ENCODE peak calls at places on chromosomes 1 and 21, in seven cellular contexts. C is H1, Y is breast epithelium, L is thyroid gland, K is esophagus squamous epithelium, E is A549, P is IMR-90. B is an unnamed sample.

GRCh38 chr1:155104605-155105534 is 22.8 kb upstream of the EFNA1 start:
- DNase-seq in K (no peak), L (no peak), E (no peak), C (no peak), Y (no peak), P (no peak), B (no peak)

GRCh38 chr1:183806650-183807049 is 1.7 kb downstream of the RGL1 start:
- DNase-seq in K (no peak), Y (no peak), P (no peak), E (no peak), C (no peak), L (no peak), B (no peak)

GRCh38 chr1:31764307-31765040 is at the start of gene ADGRB2:
- DNase-seq in L (peak; percentile 29), Y (no peak), E (peak; percentile 35), P (no peak), C (no peak), K (no peak), B (no peak)

GRCh38 chr1:172815740-172816139 is 156.8 kb downstream of the FASLG start:
- DNase-seq in C (no peak), E (no peak), L (no peak), Y (no peak), P (peak; percentile 6), K (no peak), B (no peak)

GRCh38 chr1:44108241-44108640 is 10.4 kb upstream of the KLF17 start:
- DNase-seq in C (no peak), K (no peak), E (no peak), Y (no peak), L (no peak), P (peak; percentile 67), B (no peak)

GRCh38 chr1:56017336-56017735 is 562.0 kb downstream of the PLPP3 start:
- DNase-seq in Y (no peak), C (no peak), L (no peak), K (no peak), P (peak; percentile 62), E (no peak), B (no peak)

GRCh38 chr1:205458777-205459566 is 3.1 kb upstream of the BLACAT1 start:
- DNase-seq in Y (no peak), E (peak; percentile 43), C (no peak), P (peak; percentile 58), K (no peak), L (no peak), B (no peak)

GRCh38 chr21:31731112-31731801 is 661 bp downstream of the SCAF4 start:
- DNase-seq in P (no peak), Y (peak; percentile 57), E (no peak), K (no peak), L (peak; percentile 36), C (no peak), B (peak; percentile 36)

GRCh38 chr21:43767980-43768867 is 7.9 kb downstream of the CSTB start:
- DNase-seq in K (no peak), P (peak; percentile 75), L (peak; percentile 79), C (no peak), Y (no peak), E (peak; percentile 89), B (no peak)

GRCh38 chr1:212236664-212237220 is 48.5 kb upstream of the PPP2R5A start:
- DNase-seq in C (no peak), P (no peak), L (no peak), Y (no peak), K (no peak), E (no peak), B (no peak)

GRCh38 chr1:212238552-212238951 is 46.7 kb upstream of the PPP2R5A start:
- DNase-seq in P (no peak), K (no peak), C (no peak), E (no peak), L (peak; percentile 82), Y (peak; percentile 55), B (peak; percentile 17)

GRCh38 chr1:212235848-212236247 is 49.4 kb upstream of the PPP2R5A start:
- DNase-seq in Y (no peak), E (no peak), C (no peak), K (no peak), L (no peak), P (no peak), B (no peak)

GRCh38 chr1:212234431-212235298 is 50.5 kb upstream of the PPP2R5A start:
- DNase-seq in K (peak; percentile 4), P (peak; percentile 98), L (peak; percentile 76), C (no peak), Y (no peak), E (peak; percentile 77), B (peak; percentile 75)

DNA sequence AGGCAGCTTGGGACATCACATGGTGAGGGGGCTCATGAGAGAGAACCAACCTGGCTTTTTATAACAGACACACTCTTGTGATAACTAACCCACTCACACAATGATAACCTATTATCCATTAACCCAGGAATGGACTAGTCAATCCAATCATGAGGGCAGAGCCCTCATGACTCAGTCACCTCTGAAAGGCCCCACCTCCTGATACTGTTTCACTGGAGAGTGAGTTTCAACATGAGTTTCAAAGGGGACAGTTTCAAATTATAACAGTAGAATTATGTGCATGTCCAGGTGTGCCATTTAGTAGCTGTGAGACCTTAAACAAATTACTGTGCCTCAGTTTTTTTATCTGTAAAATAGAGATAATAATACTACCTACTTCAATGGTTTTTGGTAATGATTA is 47.6 kb upstream of the PPP2R5A start:
- DNase-seq in E (peak; percentile 22), K (no peak), C (no peak), L (no peak), Y (no peak), P (no peak), B (no peak)
- TF ChIP-seq POLR2A in E (no peak), K (no peak), C (no peak), L (no peak), Y (no peak), P (no peak), B (no peak)

GRCh38 chr1:9456833-9457232 is 82.4 kb upstream of the SLC25A33 start:
- DNase-seq in K (no peak), E (no peak), L (no peak), C (no peak), Y (no peak), P (no peak), B (no peak)
- H3K4me3 ChIP-seq in K (no peak overlapping the region), E (no peak overlapping the region), L (no peak overlapping the region), C (no peak overlapping the region), Y (no peak overlapping the region), P (no peak overlapping the region), B (no peak overlapping the region)

GRCh38 chr21:45329261-45330074 is 41.8 kb upstream of the POFUT2 start:
- DNase-seq in C (no peak), P (no peak), Y (no peak), K (no peak), E (peak; percentile 85), L (peak; percentile 90), B (no peak)

GRCh38 chr21:45327458-45328197 is 39.9 kb upstream of the POFUT2 start:
- DNase-seq in Y (no peak), P (no peak), C (no peak), K (no peak), E (no peak), L (no peak), B (no peak)

GRCh38 chr21:45330075-45330781 is 42.5 kb upstream of the POFUT2 start:
- DNase-seq in E (peak; percentile 93), P (peak; percentile 88), K (no peak), L (peak; percentile 95), C (peak; percentile 58), Y (no peak), B (peak; percentile 59)

GRCh38 chr21:45326834-45327457 is 39.3 kb upstream of the POFUT2 start:
- DNase-seq in K (no peak), L (no peak), C (no peak), E (no peak), Y (no peak), P (no peak), B (no peak)

DNA sequence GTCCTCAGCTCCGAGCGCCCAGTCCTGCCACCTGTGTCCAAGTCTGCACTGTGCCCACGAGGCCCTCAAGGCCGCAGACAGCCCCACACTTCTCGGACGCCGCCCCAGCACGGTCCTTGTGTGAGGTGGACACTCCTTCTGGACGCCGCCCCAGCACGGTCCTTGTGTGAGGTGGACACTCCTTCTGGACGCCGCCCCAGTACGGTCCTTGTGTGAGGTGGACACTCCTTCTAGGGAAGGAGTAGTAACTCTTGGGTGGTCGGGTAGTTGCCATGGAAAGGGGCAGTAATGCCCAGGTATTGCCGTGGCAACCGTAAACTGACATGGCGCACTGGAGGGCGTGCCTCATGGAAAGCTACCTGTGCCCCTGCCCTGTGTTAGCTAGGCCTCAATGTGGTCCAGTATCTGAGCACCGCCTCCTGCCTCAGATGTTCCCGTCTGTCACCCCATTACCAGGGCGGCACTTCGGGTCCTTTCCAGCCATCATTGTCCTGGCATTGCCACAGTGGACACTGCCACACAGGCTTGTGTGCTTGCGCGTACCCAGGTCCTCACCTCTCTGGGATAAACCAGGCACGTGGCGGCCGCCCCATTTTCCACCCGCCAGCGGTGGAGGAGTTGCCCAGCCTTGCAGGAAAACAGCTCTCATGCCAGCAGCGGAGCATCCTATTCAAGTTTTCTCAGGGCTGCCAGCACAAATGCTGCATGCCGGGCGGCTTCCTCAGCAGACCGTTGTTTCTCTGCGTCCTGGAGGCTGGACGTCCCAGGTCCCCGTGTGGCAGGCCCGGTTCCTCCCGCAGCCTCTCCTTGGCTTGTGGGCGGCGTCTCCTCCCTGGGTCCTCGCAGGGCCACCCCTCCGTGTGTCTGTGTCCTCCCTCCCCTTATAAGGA is 40.7 kb upstream of the POFUT2 start:
- DNase-seq in L (peak; percentile 84), E (no peak), P (no peak), Y (no peak), C (no peak), K (no peak), B (no peak)
- H3K4me1 ChIP-seq in L (peaks cover 50% of the 10 kb centered on the region), E (peaks cover 87% of the 10 kb centered on the region), P (peaks cover 42% of the 10 kb centered on the region), Y (no peaks in the 10 kb centered on the region), C (peaks cover 14% of the 10 kb centered on the region), K (peaks cover 65% of the 10 kb centered on the region), B (peaks cover 25% of the 10 kb centered on the region)

GRCh38 chr1:6601865-6602668 is 602 bp downstream of the KLHL21 start:
- DNase-seq in K (no peak), P (peak; percentile 59), E (no peak), C (no peak), L (peak; percentile 57), Y (no peak), B (peak; percentile 57)

GRCh38 chr1:6603424-6603850 is 768 bp upstream of the KLHL21 start:
- DNase-seq in Y (no peak), E (no peak), L (no peak), P (peak; percentile 79), C (no peak), K (no peak), B (peak; percentile 71)

GRCh38 chr1:6601049-6601864 is 1.4 kb downstream of the KLHL21 start:
- DNase-seq in C (no peak), Y (peak; percentile 78), P (peak; percentile 97), K (peak; percentile 71), L (peak; percentile 87), E (peak; percentile 82), B (peak; percentile 76)

GRCh38 chr1:6603851-6604558 is 1.3 kb upstream of the KLHL21 start:
- DNase-seq in L (peak; percentile 74), C (peak; percentile 78), Y (peak; percentile 71), K (no peak), P (peak; percentile 86), E (no peak), B (peak; percentile 80)

DNA sequence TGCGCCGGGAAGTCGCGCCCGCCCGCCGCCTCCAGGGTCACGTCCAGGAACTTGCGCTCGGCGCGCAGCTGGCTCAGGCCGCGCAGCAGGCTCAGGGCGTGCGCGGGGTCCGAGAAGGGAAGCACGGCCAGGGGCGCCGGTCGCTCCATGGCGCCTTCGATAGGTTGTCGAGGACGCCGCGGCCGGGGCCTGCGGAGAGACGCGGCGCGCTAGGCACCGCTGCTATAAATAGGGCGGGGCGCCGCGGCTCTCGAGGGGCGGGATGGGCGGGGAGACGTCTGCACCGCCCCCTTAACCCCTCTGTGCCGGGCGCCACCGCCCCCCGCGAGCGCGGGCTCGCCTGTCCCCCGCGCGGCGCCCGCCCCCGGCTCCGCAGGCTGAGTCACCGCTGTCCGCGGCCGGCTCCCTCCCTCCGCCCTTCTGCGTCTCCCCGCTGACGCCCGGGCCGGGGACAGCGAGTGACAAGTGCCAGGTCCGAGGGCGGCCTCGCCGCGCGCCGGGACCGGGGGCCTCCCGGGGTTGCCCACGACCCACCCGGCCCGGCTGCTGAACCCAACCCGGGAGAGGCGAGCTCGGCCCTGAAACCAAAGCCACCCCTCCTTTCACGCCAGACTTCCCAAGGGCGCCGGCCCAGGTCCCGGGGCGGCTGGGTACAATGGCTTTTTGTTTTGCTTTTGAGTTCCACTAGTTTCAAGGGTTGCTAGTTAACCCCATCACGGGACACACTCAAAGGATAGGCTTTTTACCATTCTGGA is at the start of gene KLHL21:
- DNase-seq in L (peak; percentile 90), E (peak; percentile 74), K (peak; percentile 57), Y (peak; percentile 87), C (no peak), P (peak; percentile 86), B (peak; percentile 88)
- TF ChIP-seq POLR2A in L (peak; percentile 92), E (peak; percentile 96), K (peak; percentile 91), Y (no peak), C (peak; percentile 75), P (peak; percentile 97), B (peak; percentile 74)